ENCODE peak calls at places on chromosomes 1 and 21, in five cellular contexts. M is mammary epithelial cell, Z is kidney glomerular epithelial cell, I is HEK293T, H is adipocyte. W is an unnamed sample.

GRCh38 chr1:60569189-60569588 is 495.6 kb upstream of the C1orf87 start:
- DNase-seq in M (peak; percentile 85), Z (peak; percentile 85), I (no peak), H (no peak), W (no peak)

GRCh38 chr1:85313888-85314696 is 37.7 kb upstream of the BCL10 start:
- DNase-seq in M (peak; percentile 80), Z (peak; percentile 71), I (no peak), H (peak; percentile 96), W (no peak)

GRCh38 chr1:47545912-47546483 is 108.2 kb downstream of the FOXD2 start:
- DNase-seq in M (no peak), Z (no peak), I (no peak), H (no peak), W (no peak)

GRCh38 chr21:35223480-35224156 is 174.5 kb upstream of the RUNX1 start:
- DNase-seq in M (no peak), Z (no peak), I (no peak), H (no peak), W (no peak)

GRCh38 chr1:48488721-48489120 is 16.7 kb upstream of the SPATA6 start:
- DNase-seq in M (no peak), Z (no peak), I (no peak), H (no peak), W (no peak)

GRCh38 chr1:145949219-145949618 is 8.6 kb downstream of the LIX1L start:
- DNase-seq in M (no peak), Z (no peak), I (no peak), H (peak; percentile 49), W (no peak)

GRCh38 chr21:33360281-33360680 is 35.5 kb downstream of the IFNAR1 start:
- DNase-seq in M (no peak), Z (no peak), I (no peak), H (peak; percentile 59), W (no peak)

GRCh38 chr1:206050655-206051235 is 2.2 kb upstream of the RHEX start:
- DNase-seq in M (peak; percentile 67), Z (peak; percentile 83), I (no peak), H (no peak), W (no peak)

GRCh38 chr1:117970251-117970650 is 40.7 kb downstream of the WDR3 start:
- DNase-seq in M (no peak), Z (no peak), I (no peak), H (no peak), W (no peak)

GRCh38 chr1:101365186-101365585 is 128.4 kb downstream of the S1PR1 start:
- DNase-seq in M (no peak), Z (no peak), I (no peak), H (peak; percentile 42), W (no peak)

GRCh38 chr21:38938343-38938742 is 132.6 kb downstream of the ETS2 start:
- DNase-seq in M (no peak), Z (no peak), I (no peak), H (no peak), W (peak; percentile 33)

GRCh38 chr21:32578107-32578691 is 7.1 kb downstream of the TCP10L start:
- DNase-seq in M (peak; percentile 5), Z (no peak), I (peak; percentile 44), H (no peak), W (peak; percentile 39)

GRCh38 chr1:54499097-54500029 is 48.7 kb upstream of the ACOT11 start:
- DNase-seq in M (peak; percentile 12), Z (peak; percentile 31), I (peak; percentile 79), H (peak; percentile 65), W (no peak)

GRCh38 chr1:32249831-32250525 is 1.1 kb upstream of the LCK start:
- DNase-seq in M (no peak), Z (peak; percentile 45), I (no peak), H (no peak), W (no peak)

GRCh38 chr1:11930571-11931445 is 3.7 kb upstream of the PLOD1 start:
- DNase-seq in M (no peak), Z (no peak), I (no peak), H (no peak), W (no peak)

GRCh38 chr21:34949045-34949444 is 100.1 kb downstream of the RUNX1 start:
- DNase-seq in M (no peak), Z (no peak), I (no peak), H (no peak), W (no peak)

GRCh38 chr1:93844262-93845045 is 34.6 kb downstream of the DNTTIP2 start:
- DNase-seq in M (peak; percentile 66), Z (peak; percentile 85), I (peak; percentile 69), H (peak; percentile 91), W (peak; percentile 63)

GRCh38 chr1:45221716-45222115 is 15.3 kb upstream of the ZSWIM5 start:
- DNase-seq in M (peak; percentile 32), Z (no peak), I (no peak), H (peak; percentile 20), W (no peak)

GRCh38 chr21:45932922-45933502 is 48.6 kb upstream of the COL6A1 start:
- DNase-seq in M (no peak), Z (no peak), I (no peak), H (no peak), W (no peak)

GRCh38 chr1:65725064-65725463 is 67.6 kb upstream of the PDE4B start:
- DNase-seq in M (no peak), Z (no peak), I (no peak), H (no peak), W (no peak)

GRCh38 chr21:18370292-18370691 is 33.3 kb downstream of the TMPRSS15 start:
- DNase-seq in M (no peak), Z (no peak), I (no peak), H (no peak), W (no peak)

GRCh38 chr1:78210167-78210566 is 164.4 kb downstream of the GIPC2 start:
- DNase-seq in M (peak; percentile 39), Z (no peak), I (no peak), H (no peak), W (no peak)

GRCh38 chr1:77468556-77468955 is 186.7 kb downstream of the AK5 start:
- DNase-seq in M (no peak), Z (no peak), I (no peak), H (peak; percentile 4), W (no peak)

GRCh38 chr1:9278585-9279153 is 14.0 kb upstream of the SPSB1 start:
- DNase-seq in M (no peak), Z (no peak), I (no peak), H (no peak), W (no peak)

GRCh38 chr1:112358798-112359408 is 37.1 kb upstream of the CTTNBP2NL start:
- DNase-seq in M (peak; percentile 59), Z (peak; percentile 37), I (peak; percentile 76), H (peak; percentile 83), W (peak; percentile 52)

GRCh38 chr1:156870734-156871133 is 10.1 kb downstream of the NTRK1 start:
- DNase-seq in M (peak; percentile 87), Z (peak; percentile 26), I (no peak), H (peak; percentile 88), W (no peak)

GRCh38 chr21:32611471-32611997 is 643 bp downstream of the CFAP298 start:
- DNase-seq in M (peak; percentile 30), Z (no peak), I (peak; percentile 54), H (peak; percentile 68), W (no peak)

GRCh38 chr1:100927276-100927675 is 31.4 kb downstream of the SLC30A7 start:
- DNase-seq in M (no peak), Z (no peak), I (no peak), H (no peak), W (no peak)